ENCODE peak calls at places on chromosome 9, in six cellular contexts. L is activated CD4-positive, alpha-beta T cell treated with anti-CD3 and anti-CD28 coated beads for 36 hours; K is HCT116; F is T-helper 17 cell; G is Right ventricle myocardium superior; D is RWPE2. W is an unnamed sample.

GRCh38 chr9:136171009-136171800 is 33.7 kb downstream of the LHX3 start:
- ATAC-seq in F (no peak), K (peak), G (no peak), L (no peak), D (no peak), W (peak)

GRCh38 chr9:11366585-11367129 is 753.9 kb upstream of the PTPRD start:
- ATAC-seq in D (no peak), F (no peak), L (no peak), G (no peak), K (no peak), W (no peak)

GRCh38 chr9:91489391-91489899 is 65.8 kb upstream of the NFIL3 start:
- ATAC-seq in G (peak), L (peak), K (no peak), F (no peak), D (no peak), W (no peak)

GRCh38 chr9:108953983-108954574 is 19.9 kb downstream of the ABITRAM start:
- ATAC-seq in D (peak), L (no peak), F (no peak), G (peak), K (no peak), W (no peak)

GRCh38 chr9:132970306-132971062 is 8.0 kb upstream of the GFI1B start:
- ATAC-seq in F (no peak), G (no peak), K (no peak), L (no peak), D (no peak), W (no peak)

GRCh38 chr9:15372385-15373200 is 50.1 kb upstream of the SNAPC3 start:
- ATAC-seq in D (no peak), K (no peak), F (no peak), L (no peak), G (no peak), W (no peak)

GRCh38 chr9:127867356-127868277 is 9.9 kb downstream of the AK1 start:
- ATAC-seq in G (no peak), F (no peak), D (no peak), L (no peak), K (no peak), W (peak)

GRCh38 chr9:121067655-121068054 is 7.1 kb upstream of the CNTRL start:
- ATAC-seq in D (no peak), F (no peak), L (peak), G (no peak), K (no peak), W (no peak)

GRCh38 chr9:108389056-108389455 is 466.7 kb downstream of the ACTL7B start:
- ATAC-seq in L (no peak), D (no peak), F (no peak), K (no peak), G (no peak), W (no peak)

GRCh38 chr9:135085830-135086546 is 1.5 kb upstream of the OLFM1 start:
- ATAC-seq in F (no peak), G (peak), D (peak), K (peak), L (no peak), W (peak)

GRCh38 chr9:1722404-1722803 is 292.7 kb upstream of the SMARCA2 start:
- ATAC-seq in D (peak), F (no peak), K (no peak), L (no peak), G (no peak), W (peak)

GRCh38 chr9:133759946-133760345 is 21.8 kb upstream of the SARDH start:
- ATAC-seq in L (no peak), G (peak), F (no peak), K (no peak), D (no peak), W (peak)

GRCh38 chr9:129104051-129104450 is 6.5 kb downstream of the CRAT start:
- ATAC-seq in F (no peak), K (no peak), L (no peak), G (no peak), D (no peak), W (no peak)

GRCh38 chr9:125400725-125401124 is 139.1 kb downstream of the GAPVD1 start:
- ATAC-seq in D (no peak), F (no peak), G (no peak), L (no peak), K (no peak), W (no peak)

GRCh38 chr9:94650924-94651323 is 11.6 kb upstream of the FBP1 start:
- ATAC-seq in L (no peak), G (no peak), D (no peak), K (no peak), F (no peak), W (no peak)

GRCh38 chr9:121861501-121862180 is 210.2 kb downstream of the DAB2IP start:
- ATAC-seq in K (peak), G (peak), D (peak), L (no peak), F (no peak), W (peak)

GRCh38 chr9:14750871-14751270 is 28.3 kb upstream of the CER1 start:
- ATAC-seq in D (no peak), G (no peak), F (no peak), K (no peak), L (no peak), W (no peak)

GRCh38 chr9:4902135-4902475 is 83.0 kb upstream of the JAK2 start:
- ATAC-seq in D (no peak), F (no peak), K (no peak), G (no peak), L (no peak), W (no peak)

GRCh38 chr9:97845763-97846162 is 7.3 kb upstream of the FOXE1 start:
- ATAC-seq in D (no peak), G (no peak), L (no peak), K (no peak), F (no peak), W (no peak)

GRCh38 chr9:98667241-98667640 is 41.5 kb downstream of the GABBR2 start:
- ATAC-seq in K (no peak), G (no peak), F (no peak), D (no peak), L (no peak), W (no peak)

GRCh38 chr9:35731415-35732184 is 395 bp downstream of the TLN1 start:
- ATAC-seq in F (no peak), L (no peak), D (no peak), K (peak), G (no peak), W (peak)

GRCh38 chr9:116285320-116285719 is 131.7 kb downstream of the PAPPA start:
- ATAC-seq in K (peak), D (no peak), L (no peak), G (no peak), F (no peak), W (no peak)

GRCh38 chr9:116002181-116002580 is 151.4 kb upstream of the PAPPA start:
- ATAC-seq in D (no peak), F (no peak), K (no peak), G (no peak), L (no peak), W (no peak)

GRCh38 chr9:130824616-130825015 is 10.4 kb upstream of the ABL1 start:
- ATAC-seq in D (peak), K (peak), L (no peak), G (peak), F (no peak), W (no peak)

GRCh38 chr9:98538626-98539031 is 170.1 kb downstream of the GABBR2 start:
- ATAC-seq in G (no peak), L (no peak), K (no peak), D (no peak), F (no peak), W (no peak)

GRCh38 chr9:2116073-2116472 is 100.9 kb downstream of the SMARCA2 start:
- ATAC-seq in L (no peak), G (no peak), D (no peak), K (peak), F (no peak), W (peak)

GRCh38 chr9:128242828-128243485 is 32.9 kb downstream of the GOLGA2 start:
- ATAC-seq in F (no peak), D (no peak), K (no peak), L (no peak), G (peak), W (no peak)

W was measured in esophagus mucosa.